ENCODE peak calls at places on chromosome 11, in ten cellular contexts. H is upper lobe of right lung; K is Peyer's patch; Q is NCI-H510A treated with DMSO at 0.1 percent for 48 hours; N is body of pancreas; V is brain microvascular endothelial cell; J is activated T-helper 1 cell treated with anti-CD3 and anti-CD28 coated beads, Interleukin-12 subunit alpha, Interleukin-12 subunit beta, Interleukin-2, Interleukin-4 antibody, amounts not matched to agents 30 ng/mL and 10 ng/mL and 1 ng/mL, durations not matched to agents 14 hours and 24 hours and 36 hours; S is stimulated activated CD4-positive, alpha-beta T cell treated with anti-CD3 and anti-CD28 coated beads, Interleukin-2, amount 100 ng/mL, for 24 hours; A is putamen; P is LoVo. D is an unnamed sample.

GRCh38 chr11:68677432-68677831 is 6.9 kb upstream of the GAL start:
- DNase-seq in H (peak), K (no peak), Q (no peak), N (peak), V (peak), J (no peak), S (no peak), A (no peak), P (peak), D (no peak)

GRCh38 chr11:61531033-61531432 is 22.5 kb downstream of the LRRC10B start:
- DNase-seq in H (no peak), K (no peak), Q (peak), N (no peak), V (no peak), J (no peak), S (no peak), A (no peak), P (no peak), D (no peak)

GRCh38 chr11:97454988-97455387 is 1065.2 kb downstream of the JRKL start:
- DNase-seq in H (no peak), K (no peak), Q (peak), N (no peak), V (peak), J (no peak), S (no peak), A (no peak), P (peak), D (peak)

GRCh38 chr11:13343931-13344717 is 66.5 kb downstream of the BMAL1 start:
- DNase-seq in H (no peak), K (peak), Q (peak), N (peak), V (peak), J (peak), S (peak), A (peak), P (peak), D (peak)

GRCh38 chr11:22778642-22779041 is 51.0 kb downstream of the SVIP start:
- DNase-seq in H (no peak), K (no peak), Q (peak), N (no peak), V (no peak), J (no peak), S (no peak), A (peak), P (no peak), D (peak)

GRCh38 chr11:35955636-35956035 is 11.8 kb downstream of the LDLRAD3 start:
- DNase-seq in H (no peak), K (no peak), Q (no peak), N (no peak), V (no peak), J (no peak), S (no peak), A (no peak), P (no peak), D (no peak)

GRCh38 chr11:59214141-59214893 is 1.6 kb upstream of the MPEG1 start:
- DNase-seq in H (no peak), K (no peak), Q (no peak), N (no peak), V (no peak), J (no peak), S (no peak), A (no peak), P (no peak), D (no peak)

GRCh38 chr11:2464451-2465165 is 19.8 kb downstream of the KCNQ1 start:
- DNase-seq in H (peak), K (peak), Q (no peak), N (no peak), V (no peak), J (no peak), S (peak), A (no peak), P (no peak), D (no peak)

GRCh38 chr11:8777907-8778767 is 95.5 kb downstream of the RPL27A start:
- DNase-seq in H (no peak), K (no peak), Q (no peak), N (peak), V (no peak), J (no peak), S (no peak), A (no peak), P (no peak), D (no peak)

GRCh38 chr11:9385288-9385902 is 943 bp downstream of the IPO7 start:
- DNase-seq in H (no peak), K (peak), Q (no peak), N (no peak), V (no peak), J (no peak), S (no peak), A (no peak), P (peak), D (peak)

GRCh38 chr11:103170865-103171264 is 61.6 kb downstream of the DYNC2H1 start:
- DNase-seq in H (no peak), K (no peak), Q (no peak), N (no peak), V (no peak), J (no peak), S (no peak), A (no peak), P (no peak), D (no peak)

GRCh38 chr11:23772081-23772480 is 724.8 kb upstream of the LUZP2 start:
- DNase-seq in H (no peak), K (no peak), Q (no peak), N (no peak), V (no peak), J (no peak), S (no peak), A (no peak), P (no peak), D (no peak)

GRCh38 chr11:59944761-59945160 is 6.5 kb downstream of the OOSP1 start:
- DNase-seq in H (no peak), K (no peak), Q (no peak), N (no peak), V (no peak), J (no peak), S (no peak), A (no peak), P (no peak), D (no peak)